ENCODE peak calls at places on chromosome 4, in nine cellular contexts. V is tibial artery, R is fibroblast of mammary gland, E is upper lobe of right lung, F is astrocyte, W is right lobe of liver, Q is kidney epithelial cell, A is gastrocnemius medialis, N is GM12865. L is an unnamed sample.

GRCh38 chr4:130141651-130142050 is 1045.7 kb downstream of the C4orf33 start:
- DNase-seq in V (no peak), R (no peak), E (no peak), F (no peak), W (no peak), Q (no peak), A (no peak), N (no peak), L (no peak)

GRCh38 chr4:76614589-76614988 is 179.6 kb downstream of the SHROOM3 start:
- DNase-seq in V (no peak), R (peak; percentile 90), E (no peak), F (peak; percentile 80), W (no peak), Q (no peak), A (no peak), N (no peak), L (no peak)

GRCh38 chr4:186881521-186882220 is 158.0 kb upstream of the FAT1 start:
- DNase-seq in V (no peak), R (peak; percentile 67), E (no peak), F (peak; percentile 91), W (no peak), Q (peak; percentile 83), A (no peak), N (no peak), L (peak; percentile 72)

GRCh38 chr4:6769138-6769983 is 13.2 kb upstream of the KIAA0232 start:
- DNase-seq in V (peak; percentile 32), R (no peak), E (peak; percentile 37), F (no peak), W (no peak), Q (no peak), A (no peak), N (no peak), L (no peak)

GRCh38 chr4:184066584-184067300 is 150.9 kb downstream of the ENPP6 start:
- DNase-seq in V (no peak), R (no peak), E (no peak), F (no peak), W (peak; percentile 79), Q (no peak), A (no peak), N (no peak), L (no peak)

GRCh38 chr4:174592256-174592984 is 70.1 kb upstream of the HPGD start:
- DNase-seq in V (no peak), R (peak; percentile 27), E (no peak), F (no peak), W (no peak), Q (no peak), A (no peak), N (no peak), L (peak; percentile 35)

GRCh38 chr4:127917151-127917550 is 36.5 kb downstream of the PLK4 start:
- DNase-seq in V (no peak), R (no peak), E (no peak), F (no peak), W (no peak), Q (no peak), A (peak; percentile 22), N (no peak), L (no peak)

GRCh38 chr4:88860594-88860993 is 163.0 kb upstream of the NAP1L5 start:
- DNase-seq in V (no peak), R (no peak), E (no peak), F (peak; percentile 50), W (no peak), Q (no peak), A (no peak), N (no peak), L (no peak)

GRCh38 chr4:6761540-6762243 is 20.8 kb upstream of the KIAA0232 start:
- DNase-seq in V (no peak), R (no peak), E (peak; percentile 53), F (no peak), W (no peak), Q (no peak), A (no peak), N (no peak), L (no peak)

GRCh38 chr4:4394644-4395043 is 7.7 kb downstream of the NSG1 start:
- DNase-seq in V (no peak), R (peak; percentile 10), E (no peak), F (peak; percentile 54), W (no peak), Q (no peak), A (no peak), N (no peak), L (peak; percentile 7)

GRCh38 chr4:108287834-108288413 is 119.2 kb upstream of the LEF1 start:
- DNase-seq in V (no peak), R (no peak), E (no peak), F (no peak), W (no peak), Q (no peak), A (no peak), N (no peak), L (no peak)

GRCh38 chr4:26566027-26566578 is 17.8 kb upstream of the TBC1D19 start:
- DNase-seq in V (no peak), R (peak; percentile 11), E (no peak), F (no peak), W (no peak), Q (no peak), A (no peak), N (no peak), L (no peak)

GRCh38 chr4:119300072-119300387 is 21.9 kb downstream of the FABP2 start:
- DNase-seq in V (peak; percentile 78), R (peak; percentile 59), E (peak; percentile 67), F (no peak), W (peak; percentile 54), Q (no peak), A (peak; percentile 41), N (peak; percentile 35), L (peak; percentile 71)

DNA sequence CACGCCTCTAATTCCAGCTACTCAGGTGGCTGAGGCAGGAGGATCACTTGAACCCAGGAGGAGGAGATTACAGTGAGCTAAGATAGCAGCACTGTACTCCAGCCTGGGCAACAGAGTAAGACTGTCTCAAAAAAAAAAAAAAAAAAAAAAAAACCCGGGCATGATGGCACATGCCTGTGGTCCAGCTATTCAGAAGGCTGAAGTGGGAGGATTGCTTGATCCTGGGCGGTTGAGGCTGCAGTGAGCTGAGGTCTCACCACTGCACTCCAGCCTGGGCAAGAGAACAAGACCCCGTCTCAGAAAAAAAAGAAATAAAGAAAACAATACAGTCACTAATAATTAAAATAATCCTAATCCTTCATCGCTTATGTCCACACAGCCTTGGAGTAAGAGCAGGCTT is 68.1 kb downstream of the APBB2 start:
- DNase-seq in V (no peak), R (no peak), E (no peak), F (no peak), W (no peak), Q (no peak), A (no peak), N (no peak), L (no peak)
- H3K4me3 ChIP-seq in V (no peak overlapping the region), R (no peak overlapping the region), E (no peak overlapping the region), F (peak overlapping the region; percentile 12), W (no peak overlapping the region), Q (no peak overlapping the region), A (no peak overlapping the region), N (no peak overlapping the region), L (no peak overlapping the region)

GRCh38 chr4:3148926-3149325 is 74.4 kb downstream of the HTT start:
- DNase-seq in V (no peak), R (no peak), E (no peak), F (no peak), W (no peak), Q (no peak), A (no peak), N (no peak), L (no peak)

DNA sequence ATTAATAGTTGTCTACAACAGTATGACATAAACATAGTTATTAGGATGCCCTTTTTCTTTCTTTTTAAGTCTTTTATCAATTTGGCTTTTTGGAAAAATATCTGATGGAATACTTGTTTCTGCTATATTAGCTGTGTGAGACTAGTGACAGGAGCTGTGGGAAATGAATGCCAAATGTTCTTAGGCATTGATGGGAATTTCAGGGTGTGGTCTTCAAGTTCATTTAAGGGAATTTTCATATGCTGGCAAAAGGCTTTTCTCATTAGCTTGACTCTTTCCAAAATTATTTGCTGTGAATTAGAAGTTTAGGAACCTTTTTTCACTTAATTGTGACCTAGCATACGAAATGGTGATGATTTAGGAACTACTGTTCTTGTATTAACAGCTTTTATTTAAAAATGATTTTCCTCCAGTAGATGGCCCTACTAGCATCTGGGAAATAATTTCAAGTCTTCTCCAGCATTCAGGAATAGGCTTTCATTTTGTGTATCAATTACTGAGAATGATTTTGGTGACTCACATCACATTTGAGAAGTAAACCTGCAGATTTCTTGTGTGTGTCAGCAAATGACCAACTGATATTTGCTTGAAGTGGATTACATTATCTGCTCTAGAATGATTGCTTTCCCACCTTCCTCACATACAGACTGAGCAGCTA is 70.9 kb downstream of the HTT start:
- DNase-seq in V (no peak), R (peak; percentile 53), E (no peak), F (peak; percentile 23), W (no peak), Q (no peak), A (no peak), N (no peak), L (peak; percentile 50)
- TF ChIP-seq CTCF in V (peak; percentile 6), R (peak; percentile 30), E (no peak), F (no peak), W (peak; percentile 13), Q (no peak), A (no peak), N (no peak), L (peak; percentile 32)

DNA sequence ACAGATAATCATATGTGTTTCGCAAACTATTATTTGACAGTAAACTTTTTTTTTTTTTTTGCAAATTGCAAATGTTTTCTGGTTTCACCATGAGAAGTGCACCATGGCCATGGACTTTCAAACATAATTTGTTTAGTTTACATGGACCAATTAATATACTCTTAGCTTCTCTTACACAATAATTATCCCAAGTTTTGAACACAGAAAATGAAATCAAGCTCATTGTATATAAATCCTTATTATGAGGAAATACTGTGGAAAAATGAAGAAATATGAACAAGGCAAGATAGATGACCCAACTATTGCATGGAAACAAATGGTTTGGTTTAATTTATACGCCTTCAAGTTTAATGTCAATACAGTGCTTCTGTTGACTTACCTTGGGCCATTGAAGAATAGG is 3.9 kb downstream of the FGF5 start:
- DNase-seq in V (no peak), R (no peak), E (no peak), F (no peak), W (no peak), Q (no peak), A (no peak), N (no peak), L (no peak)
- H3K4me3 ChIP-seq in V (no peak overlapping the region), R (peak overlapping the region; percentile 10), E (no peak overlapping the region), F (peak overlapping the region; percentile 94), W (no peak overlapping the region), Q (no peak overlapping the region), A (no peak overlapping the region), N (no peak overlapping the region), L (no peak overlapping the region)

GRCh38 chr4:94373752-94374151 is 31.1 kb upstream of the HPGDS start:
- DNase-seq in V (no peak), R (no peak), E (no peak), F (no peak), W (no peak), Q (no peak), A (no peak), N (no peak), L (no peak)

GRCh38 chr4:94372579-94372978 is 29.9 kb upstream of the HPGDS start:
- DNase-seq in V (no peak), R (no peak), E (no peak), F (no peak), W (no peak), Q (no peak), A (no peak), N (no peak), L (no peak)

DNA sequence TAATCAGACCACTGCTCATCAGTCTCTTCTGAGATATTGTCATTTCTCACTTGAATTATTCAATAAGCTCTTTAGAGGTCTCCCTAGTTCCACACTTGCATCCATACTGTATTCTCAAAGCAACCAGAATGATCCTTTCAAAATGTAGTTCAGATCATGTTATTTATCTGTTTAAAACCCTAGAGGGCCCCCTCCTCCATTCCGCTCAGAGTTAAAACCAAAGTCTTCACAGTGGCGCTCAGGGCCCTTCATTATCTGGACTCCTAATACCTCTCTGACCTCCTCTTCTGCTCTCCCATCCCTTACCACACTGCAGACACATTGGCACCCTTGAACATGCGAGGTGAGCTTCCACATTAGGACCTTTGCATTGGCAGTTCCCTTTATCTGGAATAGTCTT is 32.7 kb upstream of the HPGDS start:
- DNase-seq in V (no peak), R (no peak), E (no peak), F (no peak), W (no peak), Q (no peak), A (no peak), N (no peak), L (no peak)
- TF ChIP-seq CTCF in V (no peak), R (no peak), E (no peak), F (no peak), W (no peak), Q (no peak), A (no peak), N (no peak), L (no peak)

L was measured in choroid plexus epithelial cell.